ENCODE peak calls at places on chromosomes 16 and 17, in seven cellular contexts. One of them, this sample, is unnamed.

GRCh38 chr16:82361885-82362284 is 191.9 kb upstream of the MPHOSPH6 start:
- DNase-seq in CD14-positive monocyte: no peak
- DNase-seq in heart left ventricle: no peak
- DNase-seq in endodermal cell: no peak
- DNase-seq in left colon: no peak
- DNase-seq in nephron progenitor cell: no peak
- DNase-seq in stimulated activated CD4-positive, alpha-beta T cell treated with anti-CD3 and anti-CD28 coated beads, Interleukin-2, amount 100 ng/mL, for 48 hours: no peak
- DNase-seq in this sample: no peak

GRCh38 chr16:71669926-71670536 is 44.0 kb downstream of the MARVELD3 start:
- DNase-seq in CD14-positive monocyte: no peak
- DNase-seq in heart left ventricle: no peak
- DNase-seq in endodermal cell: no peak
- DNase-seq in left colon: no peak
- DNase-seq in nephron progenitor cell: no peak
- DNase-seq in stimulated activated CD4-positive, alpha-beta T cell treated with anti-CD3 and anti-CD28 coated beads, Interleukin-2, amount 100 ng/mL, for 48 hours: no peak
- DNase-seq in this sample: no peak

GRCh38 chr16:56610609-56611111 is 2.3 kb downstream of the MT2A start:
- DNase-seq in CD14-positive monocyte: no peak
- DNase-seq in heart left ventricle: no peak
- DNase-seq in endodermal cell: no peak
- DNase-seq in left colon: no peak
- DNase-seq in nephron progenitor cell: no peak
- DNase-seq in stimulated activated CD4-positive, alpha-beta T cell treated with anti-CD3 and anti-CD28 coated beads, Interleukin-2, amount 100 ng/mL, for 48 hours: no peak
- DNase-seq in this sample: no peak

GRCh38 chr17:48439473-48439872 is 9.5 kb upstream of the SKAP1 start:
- DNase-seq in CD14-positive monocyte: no peak
- DNase-seq in heart left ventricle: no peak
- DNase-seq in endodermal cell: no peak
- DNase-seq in left colon: no peak
- DNase-seq in nephron progenitor cell: no peak
- DNase-seq in stimulated activated CD4-positive, alpha-beta T cell treated with anti-CD3 and anti-CD28 coated beads, Interleukin-2, amount 100 ng/mL, for 48 hours: no peak
- DNase-seq in this sample: no peak

GRCh38 chr17:19904924-19905323 is 37.2 kb upstream of the ULK2 start:
- DNase-seq in CD14-positive monocyte: peak; percentile 49
- DNase-seq in heart left ventricle: peak; percentile 40
- DNase-seq in endodermal cell: no peak
- DNase-seq in left colon: peak; percentile 34
- DNase-seq in nephron progenitor cell: no peak
- DNase-seq in stimulated activated CD4-positive, alpha-beta T cell treated with anti-CD3 and anti-CD28 coated beads, Interleukin-2, amount 100 ng/mL, for 48 hours: no peak
- DNase-seq in this sample: no peak

GRCh38 chr17:7348478-7349242 is 3.3 kb upstream of the KCTD11 start:
- DNase-seq in CD14-positive monocyte: no peak
- DNase-seq in heart left ventricle: no peak
- DNase-seq in endodermal cell: peak; percentile 54
- DNase-seq in left colon: no peak
- DNase-seq in nephron progenitor cell: no peak
- DNase-seq in stimulated activated CD4-positive, alpha-beta T cell treated with anti-CD3 and anti-CD28 coated beads, Interleukin-2, amount 100 ng/mL, for 48 hours: no peak
- DNase-seq in this sample: no peak

GRCh38 chr17:51869387-51869786 is 289.1 kb downstream of the CA10 start:
- DNase-seq in CD14-positive monocyte: no peak
- DNase-seq in heart left ventricle: no peak
- DNase-seq in endodermal cell: peak; percentile 90
- DNase-seq in left colon: no peak
- DNase-seq in nephron progenitor cell: peak; percentile 69
- DNase-seq in stimulated activated CD4-positive, alpha-beta T cell treated with anti-CD3 and anti-CD28 coated beads, Interleukin-2, amount 100 ng/mL, for 48 hours: peak; percentile 6
- DNase-seq in this sample: no peak

GRCh38 chr16:53789159-53789558 is 85.2 kb downstream of the FTO start:
- DNase-seq in CD14-positive monocyte: no peak
- DNase-seq in heart left ventricle: no peak
- DNase-seq in endodermal cell: no peak
- DNase-seq in left colon: no peak
- DNase-seq in nephron progenitor cell: no peak
- DNase-seq in stimulated activated CD4-positive, alpha-beta T cell treated with anti-CD3 and anti-CD28 coated beads, Interleukin-2, amount 100 ng/mL, for 48 hours: no peak
- DNase-seq in this sample: no peak